ENCODE peak calls at places on chromosomes 4 and X, in four cellular contexts. A, I, B and X are unnamed samples.

GRCh38 chr4:88159137-88159725 is 792 bp upstream of the ABCG2 start:
- DNase-seq in A (no peak), I (no peak), B (no peak), X (no peak)

GRCh38 chrX:154308108-154308946 is 12.7 kb downstream of the TKTL1 start:
- DNase-seq in A (peak), I (peak), B (peak), X (peak)

GRCh38 chr4:57081651-57082349 is 28.4 kb downstream of the IGFBP7 start:
- DNase-seq in A (no peak), I (no peak), B (no peak), X (no peak)

GRCh38 chr4:6932918-6933317 is 23.3 kb downstream of the TBC1D14 start:
- DNase-seq in A (no peak), I (no peak), B (no peak), X (no peak)

GRCh38 chrX:50770702-50771101 is 43.3 kb downstream of the SHROOM4 start:
- DNase-seq in A (no peak), I (no peak), B (no peak), X (no peak)

GRCh38 chr4:61511716-61512488 is 311.8 kb downstream of the ADGRL3 start:
- DNase-seq in A (no peak), I (peak), B (no peak), X (no peak)

GRCh38 chrX:125202486-125203378 is 116.9 kb upstream of the TEX13C start:
- DNase-seq in A (no peak), I (no peak), B (peak), X (peak)

GRCh38 chrX:54064564-54064963 is 20.3 kb upstream of the PHF8 start:
- DNase-seq in A (no peak), I (no peak), B (no peak), X (no peak)

GRCh38 chrX:112874140-112874539 is 33.5 kb upstream of the AMOT start:
- DNase-seq in A (no peak), I (no peak), B (no peak), X (no peak)

GRCh38 chr4:97309111-97309510 is 834.2 kb downstream of the STPG2 start:
- DNase-seq in A (no peak), I (no peak), B (no peak), X (no peak)

GRCh38 chrX:46704767-46705386 is 54.0 kb downstream of the SLC9A7 start:
- DNase-seq in A (peak), I (no peak), B (peak), X (peak)

GRCh38 chr4:90064196-90064595 is 63.0 kb upstream of the CCSER1 start:
- DNase-seq in A (no peak), I (no peak), B (no peak), X (no peak)

GRCh38 chrX:139826065-139827044 is 106.5 kb downstream of the ATP11C start:
- DNase-seq in A (no peak), I (no peak), B (no peak), X (no peak)

GRCh38 chrX:9746148-9746880 is 19.3 kb downstream of the GPR143 start:
- DNase-seq in A (no peak), I (peak), B (no peak), X (no peak)

GRCh38 chrX:78514852-78515251 is 144.3 kb downstream of the RTL3 start:
- DNase-seq in A (peak), I (no peak), B (no peak), X (no peak)

GRCh38 chr4:8928074-8928473 is 56.4 kb upstream of the HMX1 start:
- DNase-seq in A (no peak), I (no peak), B (no peak), X (no peak)

GRCh38 chrX:47637546-47638195 is 7.9 kb upstream of the CFP start:
- DNase-seq in A (no peak), I (no peak), B (peak), X (peak)

GRCh38 chrX:64843224-64843623 is 133.0 kb downstream of the ZC4H2 start:
- DNase-seq in A (no peak), I (no peak), B (no peak), X (no peak)

GRCh38 chr4:147707892-147708672 is 23.8 kb upstream of the ARHGAP10 start:
- DNase-seq in A (peak), I (peak), B (peak), X (peak)

GRCh38 chr4:186622788-186623464 is 67.6 kb upstream of the MTNR1A start:
- DNase-seq in A (no peak), I (peak), B (no peak), X (no peak)

GRCh38 chr4:150401083-150401687 is 180.8 kb upstream of the MAB21L2 start:
- DNase-seq in A (no peak), I (no peak), B (no peak), X (no peak)

GRCh38 chrX:105191878-105192277 is 28.6 kb downstream of the TEX13A start:
- DNase-seq in A (peak), I (no peak), B (peak), X (peak)

GRCh38 chr4:46016306-46016705 is 107.5 kb downstream of the GABRG1 start:
- DNase-seq in A (no peak), I (no peak), B (no peak), X (no peak)

GRCh38 chr4:112564706-112565270 is 48.8 kb upstream of the NEUROG2 start:
- DNase-seq in A (no peak), I (no peak), B (no peak), X (no peak)

GRCh38 chrX:45767021-45767491 is 566.4 kb upstream of the DIPK2B start:
- DNase-seq in A (no peak), I (no peak), B (no peak), X (peak)

GRCh38 chr4:120671538-120671937 is 251.0 kb downstream of the PRDM5 start:
- DNase-seq in A (no peak), I (no peak), B (no peak), X (no peak)

GRCh38 chr4:73740353-73740778 is at the start of gene CXCL8:
- DNase-seq in A (no peak), I (peak), B (no peak), X (no peak)

GRCh38 chr4:188955066-188955465 is 815.8 kb downstream of the TRIML1 start:
- DNase-seq in A (no peak), I (no peak), B (no peak), X (no peak)

GRCh38 chr4:472881-473574 is 25.9 kb downstream of the ZNF721 start:
- DNase-seq in A (peak), I (peak), B (no peak), X (no peak)

GRCh38 chrX:17412692-17413091 is 37.7 kb downstream of the NHS start:
- DNase-seq in A (no peak), I (peak), B (no peak), X (no peak)

GRCh38 chrX:39850630-39851152 is 247.1 kb downstream of the BCOR start:
- DNase-seq in A (no peak), I (no peak), B (no peak), X (no peak)

GRCh38 chr4:137203601-137204000 is 328.7 kb downstream of the PCDH18 start:
- DNase-seq in A (no peak), I (no peak), B (no peak), X (no peak)

GRCh38 chr4:168735735-168736134 is 238.9 kb downstream of the PALLD start:
- DNase-seq in A (no peak), I (no peak), B (no peak), X (no peak)

GRCh38 chr4:25427871-25428270 is 50.8 kb downstream of the ANAPC4 start:
- DNase-seq in A (no peak), I (no peak), B (no peak), X (no peak)
- TF ChIP-seq CTCF in A (no peak), I (no peak), B (no peak), X (no peak)

DNA sequence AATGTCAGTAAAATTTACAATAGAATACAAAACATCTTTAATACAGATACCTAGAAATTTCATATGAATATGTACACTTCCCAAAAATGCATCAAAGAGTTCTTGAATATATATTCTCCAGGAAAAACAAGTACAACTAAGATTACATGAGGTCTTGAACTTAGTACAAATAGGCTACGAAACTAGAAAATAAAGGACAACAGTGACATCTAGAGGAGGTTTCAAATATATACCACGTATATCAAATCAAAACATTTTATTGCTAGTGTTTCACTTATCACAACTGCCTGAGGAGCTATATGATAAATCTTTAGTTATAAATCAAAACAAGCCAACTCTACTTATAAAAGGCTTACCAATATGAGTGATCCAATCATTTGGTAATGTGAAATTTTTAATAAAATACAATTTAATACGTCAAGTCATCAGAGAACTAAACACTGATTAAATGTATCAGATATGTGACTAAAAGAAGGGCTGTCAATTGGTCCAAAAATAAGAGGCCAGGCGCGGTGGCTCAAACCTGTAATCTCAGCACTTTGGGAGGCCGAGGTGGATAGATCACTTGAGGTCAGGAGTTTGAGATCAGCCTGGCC is 36.6 kb downstream of the ANAPC10 start:
- DNase-seq in A (peak), I (peak), B (peak), X (peak)
- TF ChIP-seq CTCF in A (no peak), I (peak), B (peak), X (peak)

DNA sequence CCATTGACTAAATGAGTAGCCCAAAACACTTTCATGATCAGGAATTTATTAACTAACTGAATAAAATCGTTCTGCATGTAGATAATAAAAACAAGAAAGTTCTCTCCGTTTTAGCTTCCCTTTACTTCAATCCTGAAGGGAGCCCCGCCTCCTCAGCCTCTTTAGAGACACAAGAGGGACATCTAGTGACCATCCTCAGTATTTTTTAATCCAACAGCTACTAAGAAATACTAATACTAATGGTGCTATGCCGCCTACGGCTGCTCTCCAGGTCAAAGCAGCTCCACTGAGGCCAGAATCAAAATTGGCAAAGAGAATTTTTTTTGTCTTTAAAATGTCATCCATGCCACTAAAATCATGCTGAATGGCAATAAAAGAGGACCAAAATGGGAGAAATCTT is 3.2 kb upstream of the PCDH19 start:
- DNase-seq in A (peak), I (peak), B (peak), X (peak)
- TF ChIP-seq CTCF in A (peak), I (no peak), B (peak), X (peak)

GRCh38 chrX:76248901-76249300 is 76.0 kb downstream of the PBDC1 start:
- DNase-seq in A (no peak), I (no peak), B (no peak), X (no peak)

GRCh38 chrX:76253432-76253831 is 80.6 kb downstream of the PBDC1 start:
- DNase-seq in A (peak), I (peak), B (peak), X (peak)
- TF ChIP-seq CTCF in A (peak), I (peak), B (peak), X (peak)

GRCh38 chr4:40193018-40193571 is 3.7 kb upstream of the RHOH start:
- DNase-seq in A (peak), I (no peak), B (no peak), X (no peak)
- TF ChIP-seq CTCF in A (no peak), I (no peak), B (no peak), X (no peak)

DNA sequence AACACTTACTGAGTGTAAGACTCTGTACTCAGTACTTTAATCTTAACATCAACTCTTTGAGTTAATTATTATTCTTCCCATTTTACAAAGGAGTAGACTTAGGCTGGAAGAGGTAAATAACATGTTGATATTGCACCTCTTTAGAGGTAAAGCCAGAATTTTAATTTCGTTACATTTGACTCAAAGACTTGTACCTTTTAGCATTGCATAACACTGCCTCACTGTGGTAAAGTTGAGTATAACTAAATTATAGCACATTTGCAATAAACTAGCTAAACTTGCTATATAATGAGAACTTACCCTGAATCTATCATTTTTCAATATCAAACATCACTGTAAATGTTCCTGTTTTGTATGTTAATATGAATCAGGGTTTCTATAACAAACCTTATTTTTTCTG is 218.5 kb downstream of the PRR32 start:
- DNase-seq in A (no peak), I (no peak), B (no peak), X (no peak)
- TF ChIP-seq CTCF in A (no peak), I (no peak), B (no peak), X (no peak)

GRCh38 chrX:110836982-110837381 is 41.4 kb upstream of the CHRDL1 start:
- DNase-seq in A (no peak), I (no peak), B (no peak), X (no peak)
- TF ChIP-seq CTCF in A (no peak), I (no peak), B (no peak), X (peak)